ENCODE peak calls at places on chromosomes 12 and 14, in four cellular contexts. One of them, this sample, is unnamed.

GRCh38 chr12:24414421-24414820 is 465.0 kb upstream of the SOX5 start:
- DNase-seq in neural progenitor cell: no peak
- DNase-seq in PC-9: no peak
- DNase-seq in A549: no peak
- DNase-seq in this sample: no peak

GRCh38 chr14:92513204-92513965 is at the start of gene RIN3:
- DNase-seq in A549: peak
- DNase-seq in PC-9: peak
- DNase-seq in neural progenitor cell: peak
- DNase-seq in this sample: peak

GRCh38 chr12:126051611-126052107 is 986.4 kb downstream of the AACS start:
- DNase-seq in PC-9: peak
- DNase-seq in neural progenitor cell: no peak
- DNase-seq in A549: peak
- DNase-seq in this sample: no peak

GRCh38 chr12:56160160-56160763 is 2.1 kb downstream of the MYL6 start:
- DNase-seq in A549: no peak
- DNase-seq in neural progenitor cell: no peak
- DNase-seq in PC-9: no peak
- DNase-seq in this sample: no peak

GRCh38 chr12:990308-990648 is 745 bp upstream of the ERC1 start:
- DNase-seq in PC-9: peak
- DNase-seq in A549: no peak
- DNase-seq in neural progenitor cell: peak
- DNase-seq in this sample: peak

GRCh38 chr14:23443881-23444280 is 8.4 kb upstream of the MYH7 start:
- DNase-seq in A549: no peak
- DNase-seq in neural progenitor cell: no peak
- DNase-seq in PC-9: no peak
- DNase-seq in this sample: no peak

GRCh38 chr14:61444215-61444768 is 122.9 kb downstream of the PRKCH start:
- DNase-seq in neural progenitor cell: no peak
- DNase-seq in PC-9: no peak
- DNase-seq in A549: no peak
- DNase-seq in this sample: no peak

GRCh38 chr14:72792051-72792788 is 101.7 kb downstream of the DPF3 start:
- DNase-seq in neural progenitor cell: peak
- DNase-seq in PC-9: no peak
- DNase-seq in A549: no peak
- DNase-seq in this sample: no peak

GRCh38 chr12:116599285-116600122 is 40.3 kb downstream of the MAP1LC3B2 start:
- DNase-seq in A549: peak
- DNase-seq in neural progenitor cell: peak
- DNase-seq in PC-9: peak
- DNase-seq in this sample: peak

GRCh38 chr12:47868552-47869031 is 36.2 kb downstream of the VDR start:
- DNase-seq in neural progenitor cell: no peak
- DNase-seq in A549: no peak
- DNase-seq in PC-9: no peak
- DNase-seq in this sample: no peak

GRCh38 chr12:53267309-53268008 is 640 bp upstream of the ESPL1 start:
- DNase-seq in PC-9: no peak
- DNase-seq in A549: peak
- DNase-seq in neural progenitor cell: no peak
- DNase-seq in this sample: no peak

GRCh38 chr14:63759454-63759853 is 31.6 kb upstream of the SGPP1 start:
- DNase-seq in A549: no peak
- DNase-seq in PC-9: no peak
- DNase-seq in neural progenitor cell: no peak
- DNase-seq in this sample: no peak

GRCh38 chr12:39638178-39638577 is 18.6 kb upstream of the ABCD2 start:
- DNase-seq in neural progenitor cell: no peak
- DNase-seq in A549: no peak
- DNase-seq in PC-9: no peak
- DNase-seq in this sample: no peak

GRCh38 chr12:3328571-3328970 is 162.4 kb upstream of the PRMT8 start:
- DNase-seq in neural progenitor cell: no peak
- DNase-seq in PC-9: no peak
- DNase-seq in A549: no peak
- DNase-seq in this sample: no peak

GRCh38 chr12:116123511-116124258 is 153.8 kb downstream of the MED13L start:
- DNase-seq in A549: peak
- DNase-seq in neural progenitor cell: peak
- DNase-seq in PC-9: no peak
- DNase-seq in this sample: no peak

GRCh38 chr12:52036587-52037171 is 14.6 kb upstream of the NR4A1 start:
- DNase-seq in PC-9: peak
- DNase-seq in neural progenitor cell: peak
- DNase-seq in A549: peak
- DNase-seq in this sample: peak

GRCh38 chr14:102215071-102215470 is 75.4 kb downstream of the WDR20 start:
- DNase-seq in PC-9: no peak
- DNase-seq in neural progenitor cell: no peak
- DNase-seq in A549: no peak
- DNase-seq in this sample: peak

GRCh38 chr12:56677680-56678079 is 10.4 kb downstream of the PTGES3 start:
- DNase-seq in A549: no peak
- DNase-seq in neural progenitor cell: no peak
- DNase-seq in PC-9: no peak
- DNase-seq in this sample: no peak

GRCh38 chr14:24429395-24430142 is at the start of the genes CBLN3 and KHNYN:
- DNase-seq in neural progenitor cell: peak
- DNase-seq in PC-9: peak
- DNase-seq in A549: peak
- DNase-seq in this sample: peak

GRCh38 chr12:19967001-19967400 is 401.3 kb upstream of the PDE3A start:
- DNase-seq in neural progenitor cell: no peak
- DNase-seq in PC-9: no peak
- DNase-seq in A549: peak
- DNase-seq in this sample: no peak

GRCh38 chr14:99972748-99973466 is 92.3 kb upstream of the EVL start:
- DNase-seq in A549: no peak
- DNase-seq in PC-9: no peak
- DNase-seq in neural progenitor cell: no peak
- DNase-seq in this sample: no peak

GRCh38 chr12:47079365-47079893 is at the start of gene PCED1B:
- DNase-seq in PC-9: peak
- DNase-seq in neural progenitor cell: peak
- DNase-seq in A549: peak
- DNase-seq in this sample: peak

GRCh38 chr12:45732250-45732649 is 2.7 kb downstream of the ARID2 start:
- DNase-seq in A549: no peak
- DNase-seq in PC-9: no peak
- DNase-seq in neural progenitor cell: no peak
- DNase-seq in this sample: no peak

GRCh38 chr12:58741226-58741625 is 179.1 kb downstream of the LRIG3 start:
- DNase-seq in A549: no peak
- DNase-seq in PC-9: no peak
- DNase-seq in neural progenitor cell: no peak
- DNase-seq in this sample: no peak

GRCh38 chr12:389138-390096 is at the start of gene KDM5A:
- DNase-seq in PC-9: peak
- DNase-seq in A549: peak
- DNase-seq in neural progenitor cell: peak
- DNase-seq in this sample: peak

GRCh38 chr14:69464379-69464778 is 20.1 kb upstream of the PLEKHD1 start:
- DNase-seq in A549: no peak
- DNase-seq in neural progenitor cell: no peak
- DNase-seq in PC-9: no peak
- DNase-seq in this sample: no peak
- H3K27ac ChIP-seq in A549: no peak
- H3K27ac ChIP-seq in neural progenitor cell: no peak
- H3K27ac ChIP-seq in PC-9: no peak
- H3K27ac ChIP-seq in this sample: no peak

DNA sequence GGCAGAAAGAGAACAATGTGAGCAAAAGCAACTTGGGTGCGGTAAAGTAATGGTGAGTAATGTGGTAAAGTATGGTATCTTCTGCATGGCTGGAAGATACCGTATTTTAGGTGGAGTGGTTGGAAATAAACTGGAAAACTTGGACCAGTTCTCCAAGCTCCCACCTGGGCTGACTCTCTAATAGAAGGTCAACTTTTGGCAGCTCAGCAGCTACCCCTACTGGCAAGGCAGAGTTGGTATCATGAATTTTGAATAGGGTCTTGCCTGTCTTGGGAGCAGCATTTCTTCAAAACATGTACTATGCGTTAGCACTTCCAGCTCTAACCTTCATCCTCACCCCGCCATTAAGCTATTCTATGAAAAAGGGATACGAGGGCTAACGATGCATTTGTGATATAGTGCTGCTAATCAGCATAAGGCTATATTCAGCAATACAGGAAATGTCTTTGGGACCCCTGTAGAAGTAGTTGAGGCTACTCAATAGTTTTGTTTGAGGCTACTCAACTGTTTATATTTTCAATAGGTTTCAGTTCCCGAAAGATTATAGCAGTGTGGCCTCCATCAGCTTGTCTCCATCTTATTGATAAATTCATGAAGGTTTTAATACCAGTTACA is 276.3 kb upstream of the FAR2 start:
- DNase-seq in A549: peak
- DNase-seq in neural progenitor cell: peak
- DNase-seq in PC-9: peak
- DNase-seq in this sample: no peak
- H3K4me3 ChIP-seq in A549: no peak
- H3K4me3 ChIP-seq in neural progenitor cell: no peak
- H3K4me3 ChIP-seq in PC-9: no peak
- H3K4me3 ChIP-seq in this sample: no peak

GRCh38 chr12:7175493-7175892 is 14.0 kb upstream of the PEX5 start:
- DNase-seq in neural progenitor cell: no peak
- DNase-seq in A549: no peak
- DNase-seq in PC-9: no peak
- DNase-seq in this sample: no peak
- TF ChIP-seq CTCF in neural progenitor cell: no peak
- TF ChIP-seq CTCF in A549: no peak
- TF ChIP-seq CTCF in PC-9: no peak
- TF ChIP-seq CTCF in this sample: no peak

DNA sequence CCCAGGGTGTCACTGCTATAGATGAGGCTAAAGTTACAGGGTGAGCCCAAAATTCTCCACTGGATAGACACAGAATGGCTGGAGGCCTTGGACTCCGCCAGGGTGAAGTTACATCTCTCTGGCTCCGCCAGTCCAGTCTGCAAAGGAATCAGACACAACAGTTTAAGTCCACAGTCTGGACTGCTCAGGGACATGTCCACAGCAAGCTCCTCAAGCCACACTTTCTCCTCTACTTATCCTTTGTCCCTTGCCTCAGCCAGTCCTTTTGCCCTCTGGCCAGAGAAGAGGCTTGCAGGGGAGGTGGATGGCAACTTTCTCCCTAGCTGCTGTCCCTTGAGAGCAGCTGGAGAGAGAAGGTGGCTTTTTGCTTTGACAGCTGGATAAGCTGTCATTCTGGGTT is 28.0 kb downstream of the PTPRB start:
- DNase-seq in PC-9: no peak
- DNase-seq in neural progenitor cell: peak
- DNase-seq in A549: no peak
- DNase-seq in this sample: no peak
- H3K27ac ChIP-seq in PC-9: no peak
- H3K27ac ChIP-seq in neural progenitor cell: no peak
- H3K27ac ChIP-seq in A549: no peak
- H3K27ac ChIP-seq in this sample: peak

GRCh38 chr12:113214938-113215400 is 6.3 kb upstream of the TPCN1 start:
- DNase-seq in A549: peak
- DNase-seq in neural progenitor cell: no peak
- DNase-seq in PC-9: peak
- DNase-seq in this sample: peak
- H3K4me3 ChIP-seq in A549: no peak
- H3K4me3 ChIP-seq in neural progenitor cell: no peak
- H3K4me3 ChIP-seq in PC-9: no peak
- H3K4me3 ChIP-seq in this sample: no peak

DNA sequence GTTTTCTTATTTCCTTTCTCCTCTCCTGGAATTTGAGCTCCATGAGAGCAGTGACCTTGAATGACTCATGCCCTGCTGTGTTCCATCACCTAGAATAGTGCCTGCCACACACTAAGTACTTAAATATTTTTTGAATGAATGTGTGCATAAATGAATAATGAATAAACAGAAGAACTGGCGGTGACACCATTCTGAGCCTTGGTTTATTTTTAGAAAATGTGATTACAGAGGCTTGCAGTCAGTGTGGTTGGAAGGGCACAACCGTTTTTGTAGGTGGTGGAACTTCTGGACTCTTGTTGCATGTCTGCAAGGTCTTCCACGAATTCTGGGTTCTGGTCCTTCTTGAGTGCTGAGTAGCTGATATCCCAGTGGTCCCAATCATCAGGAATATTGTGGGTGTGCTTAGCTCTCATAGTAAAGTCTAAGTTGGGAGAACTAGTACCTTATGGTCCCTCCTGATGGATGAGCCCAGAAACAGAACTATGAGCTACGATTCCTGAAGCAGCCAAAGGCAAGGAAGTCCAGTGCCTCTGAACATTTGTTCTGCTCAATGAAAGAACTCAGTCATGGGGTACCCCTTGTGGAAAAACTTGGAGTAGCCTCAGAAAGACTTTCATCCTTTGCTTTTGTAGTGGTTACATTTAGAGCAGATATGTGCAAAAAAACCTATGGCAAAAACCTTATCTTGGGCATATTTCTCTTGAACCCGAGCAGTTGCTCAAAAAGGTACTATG is 28.8 kb upstream of the BHLHE41 start:
- DNase-seq in A549: peak
- DNase-seq in PC-9: peak
- DNase-seq in neural progenitor cell: no peak
- DNase-seq in this sample: no peak
- TF ChIP-seq CTCF in A549: no peak
- TF ChIP-seq CTCF in PC-9: peak
- TF ChIP-seq CTCF in neural progenitor cell: no peak
- TF ChIP-seq CTCF in this sample: no peak

DNA sequence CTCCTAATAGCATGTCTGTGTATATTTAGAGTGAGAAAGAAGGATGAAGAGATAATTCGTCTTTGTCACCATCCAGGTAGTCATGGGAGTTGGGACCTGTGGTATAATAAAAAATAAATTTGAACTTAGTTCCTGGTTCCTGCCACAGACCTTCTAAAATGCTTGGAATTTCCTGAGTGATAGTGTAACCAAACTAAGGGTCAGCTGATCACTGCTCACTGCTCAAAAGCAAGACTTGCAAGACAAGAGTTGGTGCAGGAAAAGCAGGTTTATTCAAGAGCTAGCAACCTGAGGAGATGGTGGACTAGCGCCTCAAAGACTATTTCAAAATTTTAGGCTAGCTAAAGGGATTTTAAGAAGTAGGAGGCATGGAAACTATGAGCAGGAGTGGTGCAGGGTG is 19.1 kb downstream of the ANG start:
- DNase-seq in neural progenitor cell: no peak
- DNase-seq in PC-9: peak
- DNase-seq in A549: peak
- DNase-seq in this sample: no peak
- H3K27ac ChIP-seq in neural progenitor cell: no peak
- H3K27ac ChIP-seq in PC-9: peak
- H3K27ac ChIP-seq in A549: no peak
- H3K27ac ChIP-seq in this sample: no peak